ENCODE peak calls at places on chromosomes 6 and 20, in six cellular contexts. Q is C1 segment of cervical spinal cord; I is activated CD4-positive, CD25-positive, alpha-beta regulatory T cell; S is NCI-H2081; Z is RPMI7951; X is NCI-H510A. J is an unnamed sample.

GRCh38 chr6:135506270-135506997 is 8.9 kb upstream of the AHI1 start:
- DNase-seq in Q (no peak), I (no peak), S (peak), Z (peak), X (no peak), J (peak)

GRCh38 chr6:68238097-68238597 is 396.9 kb upstream of the ADGRB3 start:
- DNase-seq in Q (no peak), I (no peak), S (no peak), Z (no peak), X (no peak), J (no peak)

GRCh38 chr20:62643521-62644043 is 1.3 kb downstream of the SLCO4A1 start:
- DNase-seq in Q (no peak), I (no peak), S (no peak), Z (peak), X (no peak), J (no peak)

GRCh38 chr6:52564856-52565255 is 12.0 kb downstream of the TRAM2 start:
- DNase-seq in Q (no peak), I (no peak), S (no peak), Z (no peak), X (no peak), J (no peak)

GRCh38 chr6:32177182-32177787 is 920 bp upstream of the RNF5 start:
- DNase-seq in Q (peak), I (no peak), S (peak), Z (no peak), X (peak), J (no peak)

GRCh38 chr6:32092760-32093497 is 16.2 kb downstream of the TNXB start:
- DNase-seq in Q (no peak), I (no peak), S (no peak), Z (no peak), X (no peak), J (peak)

GRCh38 chr20:51987812-51988211 is 185.5 kb upstream of the SALL4 start:
- DNase-seq in Q (no peak), I (no peak), S (no peak), Z (no peak), X (no peak), J (no peak)

GRCh38 chr6:46993846-46994245 is 48.3 kb downstream of the ADGRF1 start:
- DNase-seq in Q (no peak), I (no peak), S (no peak), Z (peak), X (no peak), J (peak)

GRCh38 chr20:56411759-56412472 is at the start of gene CASS4:
- DNase-seq in Q (peak), I (no peak), S (no peak), Z (no peak), X (no peak), J (no peak)

GRCh38 chr20:11686195-11686594 is 231.5 kb upstream of the BTBD3 start:
- DNase-seq in Q (no peak), I (no peak), S (no peak), Z (no peak), X (no peak), J (no peak)

GRCh38 chr6:134317471-134318131 is at the start of gene SGK1:
- DNase-seq in Q (peak), I (no peak), S (peak), Z (no peak), X (peak), J (peak)

GRCh38 chr6:135904666-135905065 is 53.2 kb downstream of the PDE7B start:
- DNase-seq in Q (no peak), I (no peak), S (no peak), Z (peak), X (no peak), J (peak)

GRCh38 chr6:35142578-35142977 is 1.4 kb upstream of the TCP11 start:
- DNase-seq in Q (no peak), I (no peak), S (no peak), Z (no peak), X (no peak), J (peak)

GRCh38 chr6:32622545-32623401 is 14.4 kb upstream of the HLA-DQA1 start:
- DNase-seq in Q (no peak), I (no peak), S (no peak), Z (peak), X (no peak), J (peak)

GRCh38 chr6:155434117-155434516 is 21.5 kb downstream of the NOX3 start:
- DNase-seq in Q (no peak), I (no peak), S (no peak), Z (no peak), X (no peak), J (no peak)

GRCh38 chr6:169520104-169520503 is 181.7 kb downstream of the WDR27 start:
- DNase-seq in Q (no peak), I (no peak), S (no peak), Z (peak), X (no peak), J (peak)

GRCh38 chr20:37870294-37870693 is 32.6 kb upstream of the VSTM2L start:
- DNase-seq in Q (no peak), I (no peak), S (no peak), Z (no peak), X (no peak), J (no peak)

GRCh38 chr6:168242655-168243225 is 76.8 kb downstream of the DACT2 start:
- DNase-seq in Q (no peak), I (no peak), S (no peak), Z (no peak), X (no peak), J (no peak)

GRCh38 chr6:106426258-106426657 is 65.7 kb downstream of the CRYBG1 start:
- DNase-seq in Q (no peak), I (no peak), S (no peak), Z (no peak), X (no peak), J (no peak)

GRCh38 chr6:79468116-79468515 is 69.1 kb downstream of the LCA5 start:
- DNase-seq in Q (no peak), I (no peak), S (no peak), Z (peak), X (no peak), J (peak)

GRCh38 chr6:155378724-155379123 is 64.4 kb upstream of the TFB1M start:
- DNase-seq in Q (no peak), I (no peak), S (no peak), Z (no peak), X (no peak), J (no peak)

GRCh38 chr20:13670160-13670559 is 31.4 kb upstream of the TASP1 start:
- DNase-seq in Q (no peak), I (no peak), S (no peak), Z (no peak), X (no peak), J (no peak)

GRCh38 chr6:105815657-105816555 is 270.2 kb upstream of the PRDM1 start:
- DNase-seq in Q (no peak), I (no peak), S (no peak), Z (no peak), X (no peak), J (no peak)

GRCh38 chr20:60086936-60087562 is 128.8 kb downstream of the CDH26 start:
- DNase-seq in Q (no peak), I (no peak), S (no peak), Z (no peak), X (no peak), J (no peak)

J was measured in EL.